ENCODE peak calls at places on chromosomes 4 and X, in seven cellular contexts. One of them, this sample, is unnamed.

GRCh38 chrX:15269120-15269519 is 763 bp downstream of the ASB9 start:
- DNase-seq in GM04503: no peak
- DNase-seq in MV-4-11: no peak
- DNase-seq in SW 1271: no peak
- DNase-seq in thyroid gland: no peak
- DNase-seq in cortex of kidney: no peak
- DNase-seq in NCI-H1092: no peak
- DNase-seq in this sample: no peak

GRCh38 chr4:75154994-75155393 is 222.1 kb downstream of the PARM1 start:
- DNase-seq in GM04503: no peak
- DNase-seq in MV-4-11: no peak
- DNase-seq in SW 1271: no peak
- DNase-seq in thyroid gland: no peak
- DNase-seq in cortex of kidney: no peak
- DNase-seq in NCI-H1092: no peak
- DNase-seq in this sample: no peak

GRCh38 chrX:65706041-65706828 is 38.8 kb downstream of the MSN start:
- DNase-seq in GM04503: no peak
- DNase-seq in MV-4-11: no peak
- DNase-seq in SW 1271: peak; percentile 95
- DNase-seq in thyroid gland: peak; percentile 55
- DNase-seq in cortex of kidney: no peak
- DNase-seq in NCI-H1092: no peak
- DNase-seq in this sample: peak; percentile 37

GRCh38 chrX:39335447-39336235 is 534.4 kb downstream of the MID1IP1 start:
- DNase-seq in GM04503: no peak
- DNase-seq in MV-4-11: peak; percentile 86
- DNase-seq in SW 1271: no peak
- DNase-seq in thyroid gland: no peak
- DNase-seq in cortex of kidney: no peak
- DNase-seq in NCI-H1092: peak; percentile 83
- DNase-seq in this sample: no peak

GRCh38 chr4:53907772-53908171 is 156.6 kb downstream of the CHIC2 start:
- DNase-seq in GM04503: no peak
- DNase-seq in MV-4-11: no peak
- DNase-seq in SW 1271: no peak
- DNase-seq in thyroid gland: no peak
- DNase-seq in cortex of kidney: no peak
- DNase-seq in NCI-H1092: no peak
- DNase-seq in this sample: no peak

GRCh38 chrX:16250296-16250695 is 83.0 kb downstream of the MAGEB17 start:
- DNase-seq in GM04503: peak; percentile 31
- DNase-seq in MV-4-11: no peak
- DNase-seq in SW 1271: no peak
- DNase-seq in thyroid gland: no peak
- DNase-seq in cortex of kidney: no peak
- DNase-seq in NCI-H1092: no peak
- DNase-seq in this sample: no peak

GRCh38 chr4:158949094-158949493 is 153.8 kb upstream of the RAPGEF2 start:
- DNase-seq in GM04503: no peak
- DNase-seq in MV-4-11: no peak
- DNase-seq in SW 1271: no peak
- DNase-seq in thyroid gland: no peak
- DNase-seq in cortex of kidney: no peak
- DNase-seq in NCI-H1092: no peak
- DNase-seq in this sample: no peak

GRCh38 chr4:73593631-73594241 is 26.5 kb downstream of the RASSF6 start:
- DNase-seq in GM04503: no peak
- DNase-seq in MV-4-11: peak; percentile 11
- DNase-seq in SW 1271: peak; percentile 12
- DNase-seq in thyroid gland: no peak
- DNase-seq in cortex of kidney: no peak
- DNase-seq in NCI-H1092: peak; percentile 9
- DNase-seq in this sample: peak; percentile 44

GRCh38 chrX:78129714-78130113 is 9.7 kb downstream of the TAF9B start:
- DNase-seq in GM04503: no peak
- DNase-seq in MV-4-11: no peak
- DNase-seq in SW 1271: no peak
- DNase-seq in thyroid gland: no peak
- DNase-seq in cortex of kidney: no peak
- DNase-seq in NCI-H1092: no peak
- DNase-seq in this sample: no peak

GRCh38 chr4:38426532-38426931 is 237.5 kb upstream of the KLF3 start:
- DNase-seq in GM04503: no peak
- DNase-seq in MV-4-11: no peak
- DNase-seq in SW 1271: no peak
- DNase-seq in thyroid gland: no peak
- DNase-seq in cortex of kidney: no peak
- DNase-seq in NCI-H1092: no peak
- DNase-seq in this sample: no peak

GRCh38 chrX:154397888-154398667 is at the start of gene RPL10:
- DNase-seq in GM04503: peak; percentile 79
- DNase-seq in MV-4-11: peak; percentile 94
- DNase-seq in SW 1271: peak; percentile 95
- DNase-seq in thyroid gland: peak; percentile 93
- DNase-seq in cortex of kidney: peak; percentile 14
- DNase-seq in NCI-H1092: peak; percentile 97
- DNase-seq in this sample: peak; percentile 94

GRCh38 chr4:78565971-78566372 is 14.4 kb downstream of the ANXA3 start:
- DNase-seq in GM04503: no peak
- DNase-seq in MV-4-11: no peak
- DNase-seq in SW 1271: no peak
- DNase-seq in thyroid gland: no peak
- DNase-seq in cortex of kidney: no peak
- DNase-seq in NCI-H1092: no peak
- DNase-seq in this sample: no peak

GRCh38 chr4:135382280-135382679 is 1180.7 kb upstream of the PABPC4L start:
- DNase-seq in GM04503: no peak
- DNase-seq in MV-4-11: no peak
- DNase-seq in SW 1271: no peak
- DNase-seq in thyroid gland: no peak
- DNase-seq in cortex of kidney: no peak
- DNase-seq in NCI-H1092: no peak
- DNase-seq in this sample: no peak

GRCh38 chr4:169314906-169315305 is 44.1 kb upstream of the SH3RF1 start:
- DNase-seq in GM04503: no peak
- DNase-seq in MV-4-11: no peak
- DNase-seq in SW 1271: no peak
- DNase-seq in thyroid gland: peak; percentile 93
- DNase-seq in cortex of kidney: no peak
- DNase-seq in NCI-H1092: peak; percentile 62
- DNase-seq in this sample: peak; percentile 92

GRCh38 chr4:1234811-1235292 is 14.1 kb downstream of the CTBP1 start:
- DNase-seq in GM04503: no peak
- DNase-seq in MV-4-11: no peak
- DNase-seq in SW 1271: no peak
- DNase-seq in thyroid gland: no peak
- DNase-seq in cortex of kidney: no peak
- DNase-seq in NCI-H1092: no peak
- DNase-seq in this sample: peak; percentile 9

GRCh38 chrX:47218920-47219815 is 687 bp downstream of the CDK16 start:
- DNase-seq in GM04503: no peak
- DNase-seq in MV-4-11: no peak
- DNase-seq in SW 1271: no peak
- DNase-seq in thyroid gland: peak; percentile 44
- DNase-seq in cortex of kidney: no peak
- DNase-seq in NCI-H1092: peak; percentile 17
- DNase-seq in this sample: peak; percentile 33

GRCh38 chrX:101078716-101079115 is at the start of gene TMEM35A:
- DNase-seq in GM04503: no peak
- DNase-seq in MV-4-11: no peak
- DNase-seq in SW 1271: no peak
- DNase-seq in thyroid gland: no peak
- DNase-seq in cortex of kidney: peak; percentile 3
- DNase-seq in NCI-H1092: peak; percentile 8
- DNase-seq in this sample: no peak

GRCh38 chr4:6909113-6909969 is at the start of gene TBC1D14:
- DNase-seq in GM04503: peak; percentile 38
- DNase-seq in MV-4-11: peak; percentile 68
- DNase-seq in SW 1271: peak; percentile 78
- DNase-seq in thyroid gland: peak; percentile 89
- DNase-seq in cortex of kidney: no peak
- DNase-seq in NCI-H1092: peak; percentile 75
- DNase-seq in this sample: peak; percentile 90

This sample was measured in body of pancreas.